ENCODE peak calls at places on chromosomes 5 and 9, in seven cellular contexts. S, B, C, Q, J, T and V are unnamed samples.

GRCh38 chr9:69572611-69573010 is 99.6 kb downstream of the APBA1 start:
- DNase-seq in S (no peak), B (no peak), C (no peak), Q (no peak), J (no peak), T (no peak), V (no peak)

GRCh38 chr9:89871871-89872331 is 267.1 kb downstream of the GADD45G start:
- DNase-seq in S (no peak), B (no peak), C (no peak), Q (no peak), J (no peak), T (no peak), V (no peak)

GRCh38 chr5:173056783-173057061 is 570 bp downstream of the CREBRF start:
- DNase-seq in S (no peak), B (no peak), C (no peak), Q (no peak), J (no peak), T (no peak), V (peak; percentile 65)

GRCh38 chr9:4563105-4563504 is 72.8 kb downstream of the SLC1A1 start:
- DNase-seq in S (no peak), B (no peak), C (no peak), Q (no peak), J (no peak), T (no peak), V (no peak)

GRCh38 chr5:170747851-170748250 is 35.7 kb upstream of the GABRP start:
- DNase-seq in S (peak; percentile 74), B (peak; percentile 77), C (peak; percentile 28), Q (no peak), J (no peak), T (peak; percentile 77), V (peak; percentile 45)

GRCh38 chr5:124742983-124743533 is 3.4 kb downstream of the ZNF608 start:
- DNase-seq in S (no peak), B (peak; percentile 37), C (peak; percentile 86), Q (peak; percentile 88), J (no peak), T (peak; percentile 38), V (no peak)

GRCh38 chr9:13939129-13939528 is 374.8 kb downstream of the NFIB start:
- DNase-seq in S (no peak), B (no peak), C (peak; percentile 65), Q (peak; percentile 88), J (no peak), T (no peak), V (no peak)

GRCh38 chr9:72154468-72155281 is 5.4 kb downstream of the GDA start:
- DNase-seq in S (no peak), B (no peak), C (no peak), Q (no peak), J (no peak), T (no peak), V (no peak)

GRCh38 chr9:14417230-14417629 is 103.3 kb upstream of the NFIB start:
- DNase-seq in S (no peak), B (no peak), C (no peak), Q (peak; percentile 45), J (no peak), T (no peak), V (no peak)

GRCh38 chr9:125970340-125970739 is 223.2 kb downstream of the PBX3 start:
- DNase-seq in S (no peak), B (no peak), C (no peak), Q (no peak), J (no peak), T (no peak), V (no peak)

GRCh38 chr5:124436294-124436693 is 310.1 kb downstream of the ZNF608 start:
- DNase-seq in S (no peak), B (no peak), C (peak; percentile 7), Q (peak; percentile 75), J (no peak), T (no peak), V (no peak)

GRCh38 chr9:116160676-116161571 is 7.3 kb downstream of the PAPPA start:
- DNase-seq in S (no peak), B (no peak), C (peak; percentile 71), Q (no peak), J (no peak), T (no peak), V (no peak)

GRCh38 chr5:91401175-91401574 is 18.1 kb upstream of the ARRDC3 start:
- DNase-seq in S (no peak), B (no peak), C (no peak), Q (peak; percentile 35), J (no peak), T (no peak), V (no peak)

GRCh38 chr9:120890415-120891254 is 13.6 kb upstream of the PHF19 start:
- DNase-seq in S (no peak), B (no peak), C (peak; percentile 61), Q (no peak), J (no peak), T (no peak), V (no peak)

GRCh38 chr5:75472973-75473372 is 38.5 kb downstream of the CERT1 start:
- DNase-seq in S (no peak), B (no peak), C (no peak), Q (no peak), J (no peak), T (no peak), V (peak; percentile 33)

GRCh38 chr9:133375116-133375723 is 640 bp downstream of the SURF4 start:
- DNase-seq in S (no peak), B (peak; percentile 63), C (peak; percentile 72), Q (peak; percentile 46), J (peak; percentile 23), T (no peak), V (peak; percentile 84)

GRCh38 chr9:129557192-129558036 is 63.5 kb downstream of the C9orf50 start:
- DNase-seq in S (peak; percentile 98), B (peak; percentile 98), C (peak; percentile 41), Q (peak; percentile 74), J (peak; percentile 94), T (peak; percentile 94), V (no peak)

GRCh38 chr5:125342938-125343401 is 596.5 kb upstream of the ZNF608 start:
- DNase-seq in S (no peak), B (no peak), C (peak; percentile 23), Q (peak; percentile 84), J (no peak), T (no peak), V (peak; percentile 12)

GRCh38 chr9:113620377-113621161 is 157.0 kb downstream of the RGS3 start:
- DNase-seq in S (peak; percentile 81), B (peak; percentile 99), C (peak; percentile 94), Q (peak; percentile 93), J (peak; percentile 43), T (peak; percentile 50), V (peak; percentile 90)

GRCh38 chr5:138654281-138654867 is 79.2 kb upstream of the HSPA9 start:
- DNase-seq in S (no peak), B (peak; percentile 52), C (peak; percentile 84), Q (peak; percentile 78), J (no peak), T (no peak), V (no peak)

GRCh38 chr5:31193591-31194457 is at the start of gene CDH6:
- DNase-seq in S (peak; percentile 92), B (peak; percentile 93), C (peak; percentile 31), Q (peak; percentile 75), J (peak; percentile 90), T (peak; percentile 79), V (no peak)

GRCh38 chr5:173474881-173475287 is 141.6 kb downstream of the BOD1 start:
- DNase-seq in S (no peak), B (no peak), C (peak; percentile 92), Q (peak; percentile 94), J (no peak), T (no peak), V (peak; percentile 49)

GRCh38 chr9:136791466-136792276 is 527 bp downstream of the TMEM141 start:
- DNase-seq in S (peak; percentile 92), B (peak; percentile 86), C (peak; percentile 34), Q (no peak), J (peak; percentile 33), T (peak; percentile 91), V (peak; percentile 74)

GRCh38 chr9:135565141-135565628 is 3.6 kb downstream of the PAEP start:
- DNase-seq in S (no peak), B (no peak), C (no peak), Q (no peak), J (no peak), T (no peak), V (no peak)

GRCh38 chr5:148857474-148857873 is 31.1 kb downstream of the ADRB2 start:
- DNase-seq in S (no peak), B (no peak), C (no peak), Q (no peak), J (no peak), T (no peak), V (no peak)

DNA sequence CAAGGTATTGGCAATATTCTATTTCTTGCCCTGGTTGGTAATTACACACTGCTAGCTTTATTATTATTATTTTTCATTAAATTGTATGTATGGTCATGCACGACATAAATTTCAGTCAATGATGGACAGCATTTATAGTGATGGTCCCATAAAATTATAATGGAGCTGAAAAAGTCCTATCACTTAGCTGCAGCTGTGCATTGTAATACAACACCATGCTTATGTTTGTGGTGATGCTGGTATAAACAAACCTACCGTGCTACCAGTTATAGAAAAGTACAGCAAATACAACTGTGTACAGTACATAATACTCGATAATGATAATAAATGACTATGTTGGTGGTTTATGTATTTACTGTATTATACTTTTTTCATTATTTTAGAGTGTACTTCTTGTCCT is 65.5 kb downstream of the NR3C1 start:
- DNase-seq in S (no peak), B (no peak), C (peak; percentile 62), Q (peak; percentile 77), J (no peak), T (no peak), V (no peak)
- H3K23ac ChIP-seq in S (no peak overlapping the region), B (no peak overlapping the region), C (no peak overlapping the region), Q (no peak overlapping the region), J (no peak overlapping the region), T (no peak overlapping the region), V (no peak overlapping the region)

GRCh38 chr5:153884266-153884957 is 154.3 kb downstream of the FAM114A2 start:
- DNase-seq in S (no peak), B (no peak), C (no peak), Q (peak; percentile 15), J (no peak), T (no peak), V (no peak)
- H4K8ac ChIP-seq in S (no peak overlapping the region), B (no peak overlapping the region), C (peak overlapping the region; percentile 70), Q (peak overlapping the region; percentile 92), J (no peak overlapping the region), T (no peak overlapping the region), V (no peak overlapping the region)

GRCh38 chr5:181045316-181045715 is 5.2 kb downstream of the BTNL9 start:
- DNase-seq in S (no peak), B (no peak), C (no peak), Q (no peak), J (no peak), T (no peak), V (no peak)
- H3K23ac ChIP-seq in S (no peak overlapping the region), B (no peak overlapping the region), C (no peak overlapping the region), Q (no peak overlapping the region), J (no peak overlapping the region), T (no peak overlapping the region), V (no peak overlapping the region)

GRCh38 chr5:58771750-58772149 is 188.9 kb downstream of the RAB3C start:
- DNase-seq in S (no peak), B (no peak), C (no peak), Q (no peak), J (no peak), T (no peak), V (no peak)

GRCh38 chr5:58774979-58775378 is 192.1 kb downstream of the RAB3C start:
- DNase-seq in S (no peak), B (no peak), C (no peak), Q (no peak), J (no peak), T (no peak), V (no peak)

GRCh38 chr5:58765058-58765457 is 182.2 kb downstream of the RAB3C start:
- DNase-seq in S (no peak), B (no peak), C (no peak), Q (no peak), J (no peak), T (no peak), V (no peak)

GRCh38 chr5:58773744-58774441 is 191.0 kb downstream of the RAB3C start:
- DNase-seq in S (no peak), B (no peak), C (no peak), Q (no peak), J (no peak), T (no peak), V (no peak)

GRCh38 chr5:58770131-58770530 is 187.3 kb downstream of the RAB3C start:
- DNase-seq in S (no peak), B (no peak), C (no peak), Q (no peak), J (no peak), T (no peak), V (no peak)
- H4K8ac ChIP-seq in S (no peak overlapping the region), B (no peak overlapping the region), C (no peak overlapping the region), Q (no peak overlapping the region), J (no peak overlapping the region), T (no peak overlapping the region), V (no peak overlapping the region)